ENCODE peak calls at places on chromosomes 5 and 9, in seven cellular contexts. R is tibial nerve; W is HCT116; I is CD4-positive, alpha-beta memory T cell; U is left ventricle myocardium inferior; L is heart right ventricle; V is suprapubic skin. D is an unnamed sample.

GRCh38 chr5:55360190-55360589 is 52.4 kb downstream of the MTREX start:
- DNase-seq in R (no peak), W (no peak), I (no peak), U (no peak), L (no peak), V (no peak), D (no peak)

GRCh38 chr5:159773062-159773924 is 143.0 kb upstream of the ADRA1B start:
- DNase-seq in R (peak; percentile 48), W (peak; percentile 44), I (peak; percentile 48), U (peak; percentile 77), L (peak; percentile 78), V (peak; percentile 80), D (peak; percentile 90)

GRCh38 chr9:123058834-123059233 is 25.4 kb downstream of the GPR21 start:
- DNase-seq in R (no peak), W (no peak), I (no peak), U (no peak), L (no peak), V (no peak), D (no peak)

GRCh38 chr5:74401566-74402320 is 238.8 kb downstream of the ENC1 start:
- DNase-seq in R (no peak), W (no peak), I (no peak), U (no peak), L (no peak), V (no peak), D (no peak)

GRCh38 chr5:103565711-103566110 is 3.1 kb upstream of the NUDT12 start:
- DNase-seq in R (no peak), W (no peak), I (no peak), U (no peak), L (no peak), V (no peak), D (no peak)

GRCh38 chr9:34163439-34163838 is 15.4 kb upstream of the UBAP1 start:
- DNase-seq in R (peak; percentile 12), W (no peak), I (no peak), U (no peak), L (no peak), V (no peak), D (no peak)

GRCh38 chr5:53603009-53603687 is 42.7 kb downstream of the NDUFS4 start:
- DNase-seq in R (no peak), W (no peak), I (no peak), U (no peak), L (peak; percentile 14), V (no peak), D (no peak)

GRCh38 chr5:157108961-157109360 is at the start of gene HAVCR2:
- DNase-seq in R (peak; percentile 47), W (no peak), I (peak; percentile 63), U (no peak), L (no peak), V (no peak), D (no peak)

GRCh38 chr9:135561391-135562234 is at the start of gene PAEP:
- DNase-seq in R (no peak), W (no peak), I (no peak), U (no peak), L (no peak), V (peak; percentile 70), D (no peak)

GRCh38 chr5:143197260-143197656 is 206.2 kb downstream of the NR3C1 start:
- DNase-seq in R (no peak), W (no peak), I (no peak), U (no peak), L (no peak), V (no peak), D (no peak)

GRCh38 chr9:93671030-93671358 is 94.6 kb downstream of the PHF2 start:
- DNase-seq in R (no peak), W (no peak), I (no peak), U (peak; percentile 5), L (no peak), V (no peak), D (no peak)

GRCh38 chr5:93070938-93071337 is 510.1 kb downstream of the NR2F1-AS1 start:
- DNase-seq in R (no peak), W (no peak), I (no peak), U (no peak), L (no peak), V (no peak), D (no peak)

GRCh38 chr5:14942212-14942611 is 70.6 kb upstream of the ANKH start:
- DNase-seq in R (no peak), W (no peak), I (no peak), U (no peak), L (no peak), V (no peak), D (no peak)

GRCh38 chr9:131138676-131139075 is 13.3 kb downstream of the NUP214 start:
- DNase-seq in R (no peak), W (no peak), I (no peak), U (no peak), L (no peak), V (no peak), D (no peak)

GRCh38 chr9:2017459-2018161 is 2.5 kb downstream of the SMARCA2 start:
- DNase-seq in R (peak; percentile 61), W (no peak), I (peak; percentile 91), U (peak; percentile 81), L (peak; percentile 80), V (peak; percentile 89), D (peak; percentile 84)

GRCh38 chr5:141489841-141490240 is 960 bp downstream of the PCDHGC5 start:
- DNase-seq in R (no peak), W (no peak), I (no peak), U (no peak), L (no peak), V (peak; percentile 41), D (no peak)

GRCh38 chr5:5270161-5270560 is 130.0 kb downstream of the ADAMTS16 start:
- DNase-seq in R (no peak), W (no peak), I (no peak), U (no peak), L (no peak), V (no peak), D (no peak)

GRCh38 chr5:76579166-76579765 is 43.9 kb downstream of the F2RL2 start:
- DNase-seq in R (no peak), W (no peak), I (no peak), U (no peak), L (no peak), V (no peak), D (no peak)

DNA sequence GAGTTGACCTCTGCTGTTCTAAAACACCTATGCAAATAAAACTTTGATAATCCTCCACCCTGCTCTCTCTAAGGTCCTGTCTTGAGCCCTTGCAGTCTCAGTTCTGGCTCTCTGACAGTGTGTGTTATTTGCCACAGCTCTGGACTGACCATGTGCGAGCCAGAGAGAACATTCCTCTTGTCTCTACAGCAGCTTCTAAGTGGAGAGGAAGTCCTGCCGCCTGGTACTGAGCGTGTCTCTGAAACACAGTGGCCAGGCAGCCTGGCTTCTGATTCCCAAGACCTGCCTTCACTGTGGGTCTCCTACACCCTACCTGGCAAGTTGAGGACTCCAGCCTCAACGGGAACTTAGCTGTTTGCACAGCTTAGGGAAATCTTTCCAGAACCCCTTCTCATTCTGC is 61.6 kb downstream of the ENTREP1 start:
- DNase-seq in R (no peak), W (no peak), I (no peak), U (peak; percentile 31), L (peak; percentile 45), V (no peak), D (no peak)
- H3K4me1 ChIP-seq in R (no peaks in the 10 kb centered on the region), W (no peaks in the 10 kb centered on the region), I (no peaks in the 10 kb centered on the region), U (peaks cover 49% of the 10 kb centered on the region), L (peaks cover 32% of the 10 kb centered on the region), V (peaks cover 3% of the 10 kb centered on the region), D (peaks cover 22% of the 10 kb centered on the region)

GRCh38 chr9:114356792-114357191 is 27.1 kb downstream of the ORM2 start:
- DNase-seq in R (no peak), W (no peak), I (no peak), U (no peak), L (no peak), V (no peak), D (no peak)

GRCh38 chr9:114357911-114358328 is 28.3 kb downstream of the ORM2 start:
- DNase-seq in R (no peak), W (no peak), I (no peak), U (no peak), L (no peak), V (no peak), D (no peak)

GRCh38 chr9:114359801-114360200 is 28.0 kb downstream of the AKNA start:
- DNase-seq in R (no peak), W (no peak), I (no peak), U (no peak), L (no peak), V (no peak), D (no peak)

GRCh38 chr9:114351932-114352331 is 22.3 kb downstream of the ORM2 start:
- DNase-seq in R (peak; percentile 43), W (no peak), I (no peak), U (no peak), L (no peak), V (no peak), D (no peak)

GRCh38 chr9:114355821-114356220 is 26.2 kb downstream of the ORM2 start:
- DNase-seq in R (no peak), W (no peak), I (no peak), U (no peak), L (no peak), V (no peak), D (no peak)
- H3K36me3 ChIP-seq in R (peaks cover 45% of the 10 kb centered on the region), W (no peaks in the 10 kb centered on the region), I (peaks cover 73% of the 10 kb centered on the region), U (peaks cover 86% of the 10 kb centered on the region), L (peaks cover 5% of the 10 kb centered on the region), V (peaks cover 72% of the 10 kb centered on the region), D (peaks cover 64% of the 10 kb centered on the region)

GRCh38 chr5:110038297-110038997 is 348.7 kb downstream of the MAN2A1 start:
- DNase-seq in R (no peak), W (no peak), I (no peak), U (no peak), L (no peak), V (no peak), D (no peak)
- H3K4me1 ChIP-seq in R (no peaks in the 10 kb centered on the region), W (no peaks in the 10 kb centered on the region), I (peaks cover 7% of the 10 kb centered on the region), U (no peaks in the 10 kb centered on the region), L (peaks cover 4% of the 10 kb centered on the region), V (no peaks in the 10 kb centered on the region), D (no peaks in the 10 kb centered on the region)

GRCh38 chr5:119131530-119132313 is 60.8 kb downstream of the DMXL1 start:
- DNase-seq in R (no peak), W (no peak), I (no peak), U (no peak), L (no peak), V (no peak), D (no peak)

GRCh38 chr5:119136666-119137318 is 65.9 kb downstream of the DMXL1 start:
- DNase-seq in R (no peak), W (no peak), I (no peak), U (no peak), L (no peak), V (no peak), D (no peak)
- H3K36me3 ChIP-seq in R (peaks cover 9% of the 10 kb centered on the region), W (no peaks in the 10 kb centered on the region), I (peaks cover 7% of the 10 kb centered on the region), U (peaks cover 59% of the 10 kb centered on the region), L (no peaks in the 10 kb centered on the region), V (peaks cover 51% of the 10 kb centered on the region), D (peaks cover 28% of the 10 kb centered on the region)